ENCODE peak calls at places on chromosome 10, in seven cellular contexts. P is neuronal stem cell; F is body of pancreas; E is CD4-positive, alpha-beta T cell; O is cardiac muscle cell; Q is GM12878; Y is MM.1S. N is an unnamed sample.

GRCh38 chr10:48463318-48464003 is 141.4 kb downstream of the ARHGAP22 start:
- DNase-seq in P (no peak), Y (no peak), Q (no peak), O (no peak), F (no peak), E (no peak), N (no peak)

GRCh38 chr10:33252794-33253203 is 81.7 kb downstream of the NRP1 start:
- DNase-seq in O (peak), F (no peak), Y (no peak), Q (no peak), P (no peak), E (no peak), N (no peak)

GRCh38 chr10:119199231-119199992 is 8.0 kb upstream of the GRK5 start:
- DNase-seq in P (no peak), Y (peak), E (peak), Q (no peak), O (peak), F (peak), N (peak)

GRCh38 chr10:33244354-33244967 is 90.0 kb downstream of the NRP1 start:
- DNase-seq in Q (no peak), P (no peak), F (no peak), E (no peak), Y (no peak), O (no peak), N (no peak)

GRCh38 chr10:62162261-62162660 is 106.4 kb downstream of the RTKN2 start:
- DNase-seq in P (no peak), O (no peak), E (no peak), Q (no peak), Y (no peak), F (no peak), N (no peak)

GRCh38 chr10:78770167-78771090 is 298.3 kb upstream of the ZMIZ1 start:
- DNase-seq in P (no peak), Y (no peak), E (no peak), O (no peak), F (no peak), Q (no peak), N (no peak)

GRCh38 chr10:10796061-10796773 is 221.5 kb upstream of the CELF2 start:
- DNase-seq in Q (no peak), E (no peak), O (peak), Y (no peak), F (no peak), P (no peak), N (no peak)

GRCh38 chr10:45354261-45354660 is 19.8 kb upstream of the ALOX5 start:
- DNase-seq in Y (no peak), E (no peak), F (peak), P (no peak), O (no peak), Q (no peak), N (peak)

GRCh38 chr10:114868801-114869200 is 47.2 kb downstream of the FHIP2A start:
- DNase-seq in Q (no peak), F (no peak), P (no peak), O (peak), E (no peak), Y (no peak), N (no peak)

GRCh38 chr10:133334495-133335237 is 2.0 kb downstream of the CALY start:
- DNase-seq in F (no peak), P (no peak), Y (no peak), O (peak), Q (no peak), E (peak), N (no peak)

GRCh38 chr10:88651131-88651541 is 13.1 kb upstream of the LIPF start:
- DNase-seq in O (peak), P (no peak), F (no peak), E (no peak), Y (no peak), Q (no peak), N (no peak)

GRCh38 chr10:132533571-132534260 is 3.9 kb upstream of the INPP5A start:
- DNase-seq in Q (no peak), F (no peak), P (no peak), E (no peak), Y (no peak), O (no peak), N (no peak)

GRCh38 chr10:121310151-121310711 is 288.0 kb downstream of the FGFR2 start:
- DNase-seq in Q (no peak), F (peak), P (peak), O (no peak), E (no peak), Y (peak), N (no peak)

GRCh38 chr10:31739759-31740158 is 188.9 kb downstream of the ARHGAP12 start:
- DNase-seq in Q (no peak), F (no peak), E (no peak), P (no peak), O (peak), Y (no peak), N (no peak)

DNA sequence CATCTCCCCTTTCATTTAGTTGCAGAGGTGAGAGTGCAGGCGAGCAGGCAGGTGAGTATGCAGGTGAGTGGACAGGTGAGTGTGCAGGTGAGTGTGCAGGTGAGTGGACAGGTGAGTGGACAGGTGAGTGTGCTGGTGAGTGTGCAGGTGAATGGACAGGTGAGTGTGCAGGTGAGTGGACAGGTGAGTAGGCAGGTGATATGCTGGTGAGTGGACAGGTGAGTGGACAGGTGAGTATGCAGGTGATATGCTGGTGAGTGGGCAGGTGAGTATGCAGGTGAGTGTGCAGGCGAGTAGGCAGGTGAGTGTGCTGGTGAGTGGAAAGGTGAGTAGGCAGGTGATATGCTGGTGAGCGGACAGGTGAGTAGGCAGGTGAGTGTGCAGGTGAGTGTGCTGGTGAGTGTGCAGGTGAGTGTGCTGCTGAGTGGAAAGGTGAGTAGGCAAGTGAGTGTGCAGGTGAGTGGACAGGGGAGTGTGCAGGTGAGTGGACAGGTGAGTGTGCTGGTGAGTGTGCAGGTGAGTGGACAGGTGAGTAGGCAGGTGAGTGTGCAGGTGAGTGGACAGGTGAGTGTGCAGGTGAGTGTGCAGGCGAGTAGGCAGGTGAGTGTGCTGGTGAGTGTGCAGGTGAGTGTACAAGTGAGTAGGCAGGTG is 165.6 kb downstream of the ADARB2 start:
- DNase-seq in E (no peak), Q (no peak), O (no peak), Y (no peak), F (no peak), P (no peak), N (no peak)
- H3K27ac ChIP-seq in E (no peak), Q (no peak), O (no peak), Y (no peak), F (no peak), P (no peak), N (no peak)

DNA sequence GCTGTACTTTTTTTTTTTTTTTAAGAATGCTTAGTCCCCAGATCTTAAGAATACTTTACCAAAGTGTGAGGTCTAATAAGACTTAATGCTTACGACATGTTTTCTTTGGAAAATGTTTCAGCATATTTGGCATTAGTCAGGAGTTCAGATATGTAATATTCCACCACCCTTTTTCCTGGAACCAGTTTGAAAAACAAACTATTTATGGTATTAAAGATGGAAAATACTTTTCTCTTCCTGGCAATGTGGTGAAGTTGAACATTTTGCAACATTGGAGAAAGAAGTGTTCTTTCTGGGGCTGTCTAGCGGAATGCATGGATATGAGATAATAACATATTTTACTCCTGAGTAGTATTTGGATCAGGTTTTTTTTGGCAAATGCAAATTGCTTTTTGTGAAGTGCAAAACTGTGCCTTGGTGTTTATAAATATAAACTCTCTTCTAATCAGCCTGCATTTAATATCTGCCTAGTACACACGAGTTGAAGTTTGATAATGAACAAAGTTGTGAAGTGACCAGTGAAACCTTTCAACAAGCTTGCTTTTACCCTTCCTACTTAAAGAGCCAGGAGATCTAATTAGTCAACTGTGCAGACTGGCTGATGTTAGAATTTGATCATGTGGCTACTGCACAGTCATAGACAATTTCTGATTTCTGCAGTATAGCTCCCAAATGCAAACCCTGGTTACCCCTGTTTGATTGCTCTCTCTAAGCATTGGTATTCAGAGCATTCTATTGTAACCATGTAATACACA is 20.9 kb downstream of the MAP3K8 start:
- DNase-seq in F (no peak), O (peak), Q (no peak), P (no peak), Y (no peak), E (no peak), N (no peak)
- H3K27ac ChIP-seq in F (peak), O (no peak), Q (peak), P (no peak), Y (peak), E (no peak), N (peak)

GRCh38 chr10:90326498-90327267 is 531.2 kb downstream of the HTR7 start:
- DNase-seq in Y (no peak), E (no peak), O (peak), Q (no peak), P (no peak), F (no peak), N (no peak)
- H3K27ac ChIP-seq in Y (no peak), E (no peak), O (no peak), Q (no peak), P (no peak), F (no peak), N (no peak)

GRCh38 chr10:3105166-3105565 is 37.8 kb downstream of the PFKP start:
- DNase-seq in E (no peak), Y (no peak), P (no peak), Q (no peak), O (no peak), F (no peak), N (no peak)

GRCh38 chr10:3105905-3106304 is 38.6 kb downstream of the PFKP start:
- DNase-seq in E (no peak), O (no peak), Q (no peak), Y (no peak), F (no peak), P (no peak), N (no peak)

GRCh38 chr10:3102721-3103410 is 35.5 kb downstream of the PFKP start:
- DNase-seq in P (no peak), E (no peak), O (peak), Y (no peak), F (no peak), Q (no peak), N (no peak)

GRCh38 chr10:3103646-3104045 is 36.3 kb downstream of the PFKP start:
- DNase-seq in Y (no peak), F (no peak), O (no peak), Q (no peak), P (no peak), E (no peak), N (no peak)

DNA sequence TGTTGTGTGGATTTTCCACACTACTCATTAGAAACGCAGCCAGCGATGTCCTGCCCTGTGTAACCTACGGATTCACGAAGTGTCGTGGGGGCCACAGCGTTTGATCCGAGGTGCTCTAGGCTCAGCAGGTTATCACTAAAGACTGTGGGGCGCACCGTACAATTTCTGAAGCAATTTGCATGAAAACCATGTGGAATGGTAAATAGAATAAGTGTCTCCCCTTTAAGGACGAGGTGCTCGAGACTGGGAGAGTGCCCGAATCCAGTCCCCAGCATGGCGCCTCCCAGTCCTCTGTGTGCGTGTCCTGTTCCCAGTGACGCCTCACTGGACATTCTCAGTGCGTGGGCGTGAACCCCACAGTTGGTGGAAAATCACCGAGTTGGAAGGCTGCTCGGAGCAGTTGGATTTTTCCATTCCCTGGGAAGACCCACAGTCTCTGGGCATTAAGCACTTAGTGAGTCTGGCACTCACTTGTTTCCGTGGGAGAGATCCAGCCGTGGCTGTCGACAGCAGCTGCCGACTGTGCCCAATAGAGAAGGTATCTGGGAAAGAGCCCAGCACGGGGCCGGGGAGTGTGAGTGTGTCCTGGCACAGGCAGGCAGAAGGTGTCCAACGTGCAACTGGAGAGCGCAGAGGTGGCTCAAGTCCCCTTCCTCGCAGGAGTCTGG is 37.0 kb downstream of the PFKP start:
- DNase-seq in P (no peak), Y (no peak), E (no peak), F (no peak), Q (no peak), O (no peak), N (no peak)
- H3K27ac ChIP-seq in P (no peak), Y (no peak), E (no peak), F (no peak), Q (no peak), O (peak), N (no peak)

GRCh38 chr10:95500097-95500496 is 61.1 kb downstream of the SORBS1 start:
- DNase-seq in Q (no peak), E (no peak), P (no peak), F (no peak), Y (no peak), O (no peak), N (no peak)
- H3K27ac ChIP-seq in Q (no peak), E (no peak), P (no peak), F (no peak), Y (no peak), O (no peak), N (no peak)

DNA sequence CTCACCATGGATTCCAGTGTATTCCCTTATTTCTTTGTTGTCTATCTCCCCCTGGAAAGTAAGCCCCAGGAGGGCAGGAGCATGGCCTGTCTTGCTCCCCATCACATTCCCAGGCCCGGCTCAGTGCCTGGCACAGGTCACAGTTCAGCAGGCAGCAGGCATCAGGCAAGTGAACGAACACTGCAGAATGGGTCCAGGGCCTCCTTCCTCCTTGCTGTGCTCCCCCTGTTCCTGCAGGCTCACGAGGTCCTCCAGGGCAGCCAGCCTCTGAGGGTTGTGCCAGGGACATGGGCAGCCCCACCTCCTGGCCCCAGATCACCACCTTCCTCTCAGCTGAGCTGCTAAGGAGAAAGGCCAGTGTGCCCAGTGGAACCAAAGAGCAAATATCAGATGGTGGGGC is 41.8 kb downstream of the PDLIM1 start:
- DNase-seq in O (no peak), E (no peak), F (no peak), Y (no peak), P (no peak), Q (no peak), N (no peak)
- H3K27ac ChIP-seq in O (peak), E (no peak), F (no peak), Y (no peak), P (no peak), Q (no peak), N (no peak)

DNA sequence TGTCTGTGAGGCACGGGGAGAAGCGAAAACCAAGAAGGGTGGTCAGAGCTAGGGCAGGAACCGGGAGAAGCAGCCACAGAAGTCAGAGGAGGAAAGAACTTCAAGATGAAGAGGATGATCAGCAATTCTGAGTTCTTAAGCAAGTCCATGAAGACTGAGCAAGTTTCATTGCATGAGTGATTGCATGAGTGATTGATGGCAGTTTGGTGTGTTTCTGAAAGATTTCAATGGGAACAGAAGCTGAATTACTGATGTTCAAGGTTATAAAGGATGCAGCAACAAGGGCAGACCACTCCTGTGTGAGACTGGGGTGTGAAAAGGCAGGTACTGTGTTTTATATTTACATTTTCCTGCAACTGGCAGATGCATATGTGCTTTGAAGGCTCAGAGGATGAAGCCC is 35.4 kb downstream of the CCNY start:
- DNase-seq in P (no peak), E (no peak), Y (no peak), Q (no peak), F (no peak), O (no peak), N (no peak)
- H3K27ac ChIP-seq in P (no peak), E (no peak), Y (no peak), Q (no peak), F (no peak), O (peak), N (no peak)

GRCh38 chr10:73358331-73359279 is at the start of gene CFAP70:
- DNase-seq in Y (peak), O (peak), E (peak), F (peak), Q (peak), P (peak), N (peak)
- H3K27ac ChIP-seq in Y (peak), O (no peak), E (peak), F (peak), Q (no peak), P (no peak), N (peak)

N was measured in HL-60.